ENCODE peak calls at places on chromosome 7, in four cellular contexts. One of them, this sample, is unnamed.
A peak's percentile ranks its signal among the peaks of the same experiment; 100 is the strongest.

GRCh38 chr7:128791121-128791967 is 424 bp upstream of the CCDC136 start:
- DNase-seq in pancreas: peak; percentile 74
- DNase-seq in gastrocnemius medialis: peak; percentile 38
- DNase-seq in progenitor cell of endocrine pancreas: peak; percentile 57
- DNase-seq in this sample: peak; percentile 87

GRCh38 chr7:132141109-132141508 is 435.2 kb downstream of the PLXNA4 start:
- DNase-seq in pancreas: no peak
- DNase-seq in gastrocnemius medialis: no peak
- DNase-seq in progenitor cell of endocrine pancreas: no peak
- DNase-seq in this sample: no peak

GRCh38 chr7:92880212-92881090 is 44.1 kb upstream of the CDK6 start:
- DNase-seq in pancreas: no peak
- DNase-seq in gastrocnemius medialis: no peak
- DNase-seq in progenitor cell of endocrine pancreas: no peak
- DNase-seq in this sample: no peak

GRCh38 chr7:151310578-151310977 is 31.0 kb upstream of the NUB1 start:
- DNase-seq in pancreas: no peak
- DNase-seq in gastrocnemius medialis: no peak
- DNase-seq in progenitor cell of endocrine pancreas: no peak
- DNase-seq in this sample: no peak

GRCh38 chr7:79952399-79952798 is 182.2 kb upstream of the GNAI1 start:
- DNase-seq in pancreas: no peak
- DNase-seq in gastrocnemius medialis: no peak
- DNase-seq in progenitor cell of endocrine pancreas: no peak
- DNase-seq in this sample: no peak

GRCh38 chr7:131327626-131328386 is at the start of gene MKLN1:
- DNase-seq in pancreas: peak; percentile 92
- DNase-seq in gastrocnemius medialis: peak; percentile 89
- DNase-seq in progenitor cell of endocrine pancreas: peak; percentile 77
- DNase-seq in this sample: peak; percentile 96

GRCh38 chr7:47678641-47679380 is 96.9 kb upstream of the TNS3 start:
- DNase-seq in pancreas: no peak
- DNase-seq in gastrocnemius medialis: no peak
- DNase-seq in progenitor cell of endocrine pancreas: no peak
- DNase-seq in this sample: no peak

GRCh38 chr7:128948976-128949760 is 11.4 kb downstream of the IRF5 start:
- DNase-seq in pancreas: no peak
- DNase-seq in gastrocnemius medialis: no peak
- DNase-seq in progenitor cell of endocrine pancreas: no peak
- DNase-seq in this sample: no peak

GRCh38 chr7:27201231-27202017 is 1.5 kb upstream of the HOXA13 start:
- DNase-seq in pancreas: no peak
- DNase-seq in gastrocnemius medialis: no peak
- DNase-seq in progenitor cell of endocrine pancreas: no peak
- DNase-seq in this sample: no peak

GRCh38 chr7:92228742-92229141 is 17.0 kb downstream of the KRIT1 start:
- DNase-seq in pancreas: no peak
- DNase-seq in gastrocnemius medialis: no peak
- DNase-seq in progenitor cell of endocrine pancreas: no peak
- DNase-seq in this sample: no peak

GRCh38 chr7:123191132-123191531 is 8.6 kb downstream of the SLC13A1 start:
- DNase-seq in pancreas: peak; percentile 57
- DNase-seq in gastrocnemius medialis: no peak
- DNase-seq in progenitor cell of endocrine pancreas: no peak
- DNase-seq in this sample: no peak

GRCh38 chr7:87152897-87153641 is 816 bp downstream of the DMTF1 start:
- DNase-seq in pancreas: peak; percentile 27
- DNase-seq in gastrocnemius medialis: no peak
- DNase-seq in progenitor cell of endocrine pancreas: no peak
- DNase-seq in this sample: peak; percentile 33

GRCh38 chr7:116802784-116803183 is 59.6 kb upstream of the CAPZA2 start:
- DNase-seq in pancreas: peak; percentile 28
- DNase-seq in gastrocnemius medialis: peak; percentile 28
- DNase-seq in progenitor cell of endocrine pancreas: no peak
- DNase-seq in this sample: no peak

GRCh38 chr7:152849128-152849527 is 89.6 kb downstream of the ACTR3B start:
- DNase-seq in pancreas: no peak
- DNase-seq in gastrocnemius medialis: no peak
- DNase-seq in progenitor cell of endocrine pancreas: no peak
- DNase-seq in this sample: no peak

GRCh38 chr7:25854608-25855497 is 297.1 kb upstream of the NFE2L3 start:
- DNase-seq in pancreas: no peak
- DNase-seq in gastrocnemius medialis: peak; percentile 91
- DNase-seq in progenitor cell of endocrine pancreas: peak; percentile 48
- DNase-seq in this sample: peak; percentile 74

GRCh38 chr7:87445897-87446296 is 29.6 kb downstream of the ABCB4 start:
- DNase-seq in pancreas: no peak
- DNase-seq in gastrocnemius medialis: no peak
- DNase-seq in progenitor cell of endocrine pancreas: no peak
- DNase-seq in this sample: no peak

GRCh38 chr7:157195868-157196267 is 57.1 kb downstream of the UBE3C start:
- DNase-seq in pancreas: no peak
- DNase-seq in gastrocnemius medialis: no peak
- DNase-seq in progenitor cell of endocrine pancreas: no peak
- DNase-seq in this sample: no peak

GRCh38 chr7:24715661-24716479 is 41.4 kb downstream of the GSDME start:
- DNase-seq in pancreas: no peak
- DNase-seq in gastrocnemius medialis: no peak
- DNase-seq in progenitor cell of endocrine pancreas: no peak
- DNase-seq in this sample: peak; percentile 17

GRCh38 chr7:99693427-99694200 is 13.8 kb upstream of the CYP3A5 start:
- DNase-seq in pancreas: peak; percentile 76
- DNase-seq in gastrocnemius medialis: no peak
- DNase-seq in progenitor cell of endocrine pancreas: peak; percentile 35
- DNase-seq in this sample: peak; percentile 25

GRCh38 chr7:37832194-37832593 is 16.2 kb upstream of the NME8 start:
- DNase-seq in pancreas: peak; percentile 39
- DNase-seq in gastrocnemius medialis: peak; percentile 38
- DNase-seq in progenitor cell of endocrine pancreas: no peak
- DNase-seq in this sample: no peak

GRCh38 chr7:98163704-98164478 is 47.3 kb upstream of the BHLHA15 start:
- DNase-seq in pancreas: no peak
- DNase-seq in gastrocnemius medialis: no peak
- DNase-seq in progenitor cell of endocrine pancreas: no peak
- DNase-seq in this sample: no peak

GRCh38 chr7:155644971-155645509 is 579 bp downstream of the RBM33 start:
- DNase-seq in pancreas: peak; percentile 27
- DNase-seq in gastrocnemius medialis: no peak
- DNase-seq in progenitor cell of endocrine pancreas: peak; percentile 16
- DNase-seq in this sample: peak; percentile 36

GRCh38 chr7:73977626-73978618 is 50.1 kb upstream of the ELN start:
- DNase-seq in pancreas: no peak
- DNase-seq in gastrocnemius medialis: no peak
- DNase-seq in progenitor cell of endocrine pancreas: no peak
- DNase-seq in this sample: peak; percentile 43

GRCh38 chr7:36879021-36879420 is 154.7 kb upstream of the AOAH start:
- DNase-seq in pancreas: no peak
- DNase-seq in gastrocnemius medialis: no peak
- DNase-seq in progenitor cell of endocrine pancreas: no peak
- DNase-seq in this sample: no peak

GRCh38 chr7:16762177-16762576 is 8.6 kb downstream of the TSPAN13 start:
- DNase-seq in pancreas: peak; percentile 18
- DNase-seq in gastrocnemius medialis: no peak
- DNase-seq in progenitor cell of endocrine pancreas: no peak
- DNase-seq in this sample: no peak

GRCh38 chr7:158266817-158267736 is 320.5 kb downstream of the PTPRN2 start:
- DNase-seq in pancreas: no peak
- DNase-seq in gastrocnemius medialis: no peak
- DNase-seq in progenitor cell of endocrine pancreas: no peak
- DNase-seq in this sample: no peak

DNA sequence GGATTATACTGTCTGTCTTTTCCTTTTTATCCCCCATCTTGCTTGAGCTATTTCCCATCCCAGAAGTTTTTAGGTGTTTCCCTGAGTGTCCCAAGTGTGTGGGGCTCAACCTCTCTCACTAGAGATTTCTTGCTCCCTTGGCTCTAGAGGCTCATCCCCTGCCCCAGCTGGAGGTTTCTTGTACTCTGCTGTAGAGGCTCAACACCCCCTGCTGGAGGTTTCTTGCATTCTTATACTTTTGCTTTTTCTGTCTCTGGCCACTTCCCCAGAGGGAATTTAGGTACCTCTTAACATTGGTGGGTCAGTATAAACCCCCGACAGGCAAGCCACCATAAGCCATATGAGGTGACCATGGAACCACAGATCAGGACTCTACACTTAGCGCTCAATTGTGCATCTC is 114.2 kb upstream of the FAM3C start:
- DNase-seq in pancreas: no peak
- DNase-seq in gastrocnemius medialis: no peak
- DNase-seq in progenitor cell of endocrine pancreas: no peak
- DNase-seq in this sample: no peak
- TF ChIP-seq CTCF in pancreas: no peak
- TF ChIP-seq CTCF in gastrocnemius medialis: no peak
- TF ChIP-seq CTCF in progenitor cell of endocrine pancreas: no peak
- TF ChIP-seq CTCF in this sample: no peak

GRCh38 chr7:422886-423225 is 96.8 kb downstream of the PDGFA start:
- DNase-seq in pancreas: no peak
- DNase-seq in gastrocnemius medialis: no peak
- DNase-seq in progenitor cell of endocrine pancreas: no peak
- DNase-seq in this sample: no peak

GRCh38 chr7:424301-424935 is 95.2 kb downstream of the PDGFA start:
- DNase-seq in pancreas: no peak
- DNase-seq in gastrocnemius medialis: no peak
- DNase-seq in progenitor cell of endocrine pancreas: no peak
- DNase-seq in this sample: no peak

GRCh38 chr7:422191-422885 is 97.3 kb downstream of the PDGFA start:
- DNase-seq in pancreas: no peak
- DNase-seq in gastrocnemius medialis: no peak
- DNase-seq in progenitor cell of endocrine pancreas: no peak
- DNase-seq in this sample: no peak

GRCh38 chr7:424961-425793 is 94.5 kb downstream of the PDGFA start:
- DNase-seq in pancreas: no peak
- DNase-seq in gastrocnemius medialis: no peak
- DNase-seq in progenitor cell of endocrine pancreas: no peak
- DNase-seq in this sample: no peak

GRCh38 chr7:423312-424260 is 96.1 kb downstream of the PDGFA start:
- DNase-seq in pancreas: no peak
- DNase-seq in gastrocnemius medialis: no peak
- DNase-seq in progenitor cell of endocrine pancreas: no peak
- DNase-seq in this sample: no peak
- TF ChIP-seq CTCF in pancreas: no peak
- TF ChIP-seq CTCF in gastrocnemius medialis: no peak
- TF ChIP-seq CTCF in progenitor cell of endocrine pancreas: no peak
- TF ChIP-seq CTCF in this sample: no peak

DNA sequence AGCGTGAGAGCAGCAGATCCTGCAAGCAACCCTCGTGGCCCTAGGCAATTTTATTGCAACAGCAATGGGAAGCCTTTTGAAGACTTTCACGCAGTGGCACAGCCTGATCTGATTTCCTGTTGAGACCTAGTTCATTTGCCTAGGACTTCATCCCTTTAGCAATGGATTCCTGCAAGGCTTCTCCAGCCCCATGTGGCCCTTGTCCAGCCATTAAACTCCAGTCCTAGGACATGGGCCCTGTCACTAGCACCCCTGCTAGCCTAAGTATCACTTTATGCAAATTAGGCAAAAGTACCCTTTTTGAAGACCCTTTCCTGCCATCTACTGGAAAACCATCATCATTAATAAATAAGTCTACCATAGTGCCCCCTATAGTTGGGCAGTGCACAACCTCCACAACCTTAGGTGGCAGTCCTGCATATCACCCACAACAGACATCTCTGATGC is 379.4 kb downstream of the GALNT17 start:
- DNase-seq in pancreas: no peak
- DNase-seq in gastrocnemius medialis: no peak
- DNase-seq in progenitor cell of endocrine pancreas: no peak
- DNase-seq in this sample: no peak
- TF ChIP-seq CTCF in pancreas: no peak
- TF ChIP-seq CTCF in gastrocnemius medialis: no peak
- TF ChIP-seq CTCF in progenitor cell of endocrine pancreas: no peak
- TF ChIP-seq CTCF in this sample: no peak

GRCh38 chr7:141227454-141227853 is 153.6 kb downstream of the TMEM178B start:
- DNase-seq in pancreas: no peak
- DNase-seq in gastrocnemius medialis: no peak
- DNase-seq in progenitor cell of endocrine pancreas: no peak
- DNase-seq in this sample: peak; percentile 10

GRCh38 chr7:141228482-141228881 is 154.6 kb downstream of the TMEM178B start:
- DNase-seq in pancreas: no peak
- DNase-seq in gastrocnemius medialis: no peak
- DNase-seq in progenitor cell of endocrine pancreas: no peak
- DNase-seq in this sample: no peak

GRCh38 chr7:141232286-141233051 is 158.6 kb downstream of the TMEM178B start:
- DNase-seq in pancreas: no peak
- DNase-seq in gastrocnemius medialis: no peak
- DNase-seq in progenitor cell of endocrine pancreas: no peak
- DNase-seq in this sample: no peak

GRCh38 chr7:141225916-141226618 is 152.2 kb downstream of the TMEM178B start:
- DNase-seq in pancreas: no peak
- DNase-seq in gastrocnemius medialis: no peak
- DNase-seq in progenitor cell of endocrine pancreas: no peak
- DNase-seq in this sample: no peak

DNA sequence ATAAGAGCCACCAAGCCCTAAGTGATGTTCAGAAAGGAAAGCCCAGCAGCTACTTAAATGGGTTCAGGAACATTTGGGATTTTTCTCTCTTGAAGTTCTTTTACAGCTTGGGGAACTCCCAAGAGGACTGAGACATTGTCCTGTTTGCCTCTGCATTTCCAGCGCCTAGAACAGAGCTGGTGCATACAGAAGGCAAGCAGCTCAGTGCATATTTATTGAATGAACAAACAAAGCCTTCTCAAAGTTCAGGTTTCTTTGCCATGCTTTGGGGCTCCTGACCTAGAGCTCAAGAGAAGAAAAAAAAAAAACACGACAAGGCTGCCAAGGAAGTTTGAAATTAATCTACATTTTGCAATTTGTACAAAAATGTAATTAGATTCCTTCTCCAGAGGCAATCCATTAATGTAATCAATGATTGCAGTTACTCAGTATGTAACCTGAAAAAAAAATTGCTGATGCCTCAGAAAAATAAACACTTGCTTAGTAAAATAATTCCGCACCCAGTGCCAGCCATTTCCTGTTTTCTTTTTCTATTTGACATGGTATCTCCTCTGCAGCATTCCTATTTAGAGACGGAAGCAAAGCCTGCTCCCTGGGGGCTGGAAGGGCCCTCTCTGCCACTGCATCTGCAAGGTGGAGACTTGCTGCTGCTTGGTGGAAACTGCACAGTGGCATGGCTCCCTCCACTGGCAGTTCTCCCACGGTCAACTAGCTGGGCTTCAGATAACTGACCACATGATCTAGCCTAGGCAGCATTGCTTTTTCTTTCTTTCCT is 157.3 kb downstream of the TMEM178B start:
- DNase-seq in pancreas: no peak
- DNase-seq in gastrocnemius medialis: no peak
- DNase-seq in progenitor cell of endocrine pancreas: no peak
- DNase-seq in this sample: peak; percentile 33
- TF ChIP-seq CTCF in pancreas: no peak
- TF ChIP-seq CTCF in gastrocnemius medialis: no peak
- TF ChIP-seq CTCF in progenitor cell of endocrine pancreas: peak; percentile 55
- TF ChIP-seq CTCF in this sample: peak; percentile 21

GRCh38 chr7:138854115-138854645 is 56.2 kb upstream of the ATP6V0A4 start:
- DNase-seq in pancreas: no peak
- DNase-seq in gastrocnemius medialis: no peak
- DNase-seq in progenitor cell of endocrine pancreas: no peak
- DNase-seq in this sample: no peak
- TF ChIP-seq CTCF in pancreas: no peak
- TF ChIP-seq CTCF in gastrocnemius medialis: no peak
- TF ChIP-seq CTCF in progenitor cell of endocrine pancreas: no peak
- TF ChIP-seq CTCF in this sample: no peak

This sample was measured in nephron progenitor cell.